ENCODE peak calls at places on chromosomes 5 and 9, in eight cellular contexts. W, L, C, R, B, M, Z and H are unnamed samples.

GRCh38 chr5:59786271-59786805 is 107.2 kb downstream of the PDE4D start:
- DNase-seq in C (no peak), L (no peak), W (no peak), M (no peak), B (no peak), Z (no peak), R (no peak), H (no peak)

GRCh38 chr9:134365791-134366222 is 39.6 kb downstream of the RXRA start:
- DNase-seq in C (no peak), B (peak), R (peak), W (no peak), Z (peak), L (no peak), M (peak), H (peak)

GRCh38 chr5:72597456-72597948 is 90.3 kb upstream of the ZNF366 start:
- DNase-seq in C (no peak), L (no peak), M (peak), R (no peak), W (no peak), Z (peak), B (no peak), H (no peak)

GRCh38 chr5:102138243-102138653 is 157.8 kb downstream of the SLCO4C1 start:
- DNase-seq in R (no peak), M (no peak), C (no peak), W (no peak), Z (no peak), B (no peak), L (no peak), H (no peak)

GRCh38 chr9:3719286-3719685 is 193.5 kb upstream of the RFX3 start:
- DNase-seq in C (no peak), L (peak), W (no peak), R (no peak), Z (no peak), B (no peak), M (no peak), H (no peak)

GRCh38 chr9:96186601-96187011 is 115.4 kb downstream of the HSD17B3 start:
- DNase-seq in Z (peak), L (no peak), R (peak), B (no peak), C (peak), M (no peak), W (peak), H (no peak)

GRCh38 chr5:147310059-147310704 is 75.4 kb downstream of the STK32A start:
- DNase-seq in M (no peak), R (no peak), B (peak), C (peak), L (peak), W (no peak), Z (peak), H (peak)

GRCh38 chr9:136292026-136292538 is 11.8 kb downstream of the CCDC187 start:
- DNase-seq in Z (no peak), M (no peak), B (no peak), W (no peak), C (no peak), L (no peak), R (no peak), H (no peak)

GRCh38 chr9:112299514-112299913 is 33.9 kb downstream of the PTBP3 start:
- DNase-seq in B (peak), C (no peak), W (no peak), L (no peak), M (no peak), Z (no peak), R (no peak), H (no peak)

GRCh38 chr9:68876265-68876664 is 137.6 kb downstream of the PRKACG start:
- DNase-seq in R (no peak), L (no peak), W (no peak), B (no peak), C (no peak), M (no peak), Z (no peak), H (no peak)